ENCODE peak calls at places on chromosomes 3 and 15, in four cellular contexts. U is Peyer's patch, K is NB4, Q is foreskin keratinocyte. I is an unnamed sample.

GRCh38 chr3:104582092-104582491 is 784.6 kb upstream of the ALCAM start:
- DNase-seq in U (no peak), K (peak; percentile 1), Q (peak; percentile 37), I (no peak)

GRCh38 chr3:55443346-55443745 is 43.8 kb downstream of the WNT5A start:
- DNase-seq in U (no peak), K (no peak), Q (no peak), I (no peak)

GRCh38 chr3:23952646-23953045 is 7.6 kb downstream of the NR1D2 start:
- DNase-seq in U (no peak), K (peak; percentile 44), Q (no peak), I (no peak)

GRCh38 chr3:184757010-184757651 is 45.3 kb upstream of the MAGEF1 start:
- DNase-seq in U (no peak), K (no peak), Q (peak; percentile 62), I (no peak)

GRCh38 chr15:88911766-88912118 is 1.4 kb downstream of the MFGE8 start:
- DNase-seq in U (no peak), K (no peak), Q (peak; percentile 63), I (peak; percentile 38)

GRCh38 chr15:26967719-26968269 is 3.2 kb upstream of the GABRG3 start:
- DNase-seq in U (no peak), K (no peak), Q (no peak), I (no peak)

GRCh38 chr3:95627293-95627692 is 1187.1 kb upstream of the EPHA6 start:
- DNase-seq in U (no peak), K (no peak), Q (no peak), I (no peak)

GRCh38 chr3:133938770-133939495 is 43.3 kb upstream of the RAB6B start:
- DNase-seq in U (no peak), K (peak; percentile 55), Q (peak; percentile 50), I (peak; percentile 6)

GRCh38 chr15:80991446-80991845 is 1.8 kb upstream of the MESD start:
- DNase-seq in U (no peak), K (peak; percentile 48), Q (peak; percentile 39), I (peak; percentile 13)

GRCh38 chr3:150483226-150483625 is 63.1 kb downstream of the SERP1 start:
- DNase-seq in U (no peak), K (no peak), Q (no peak), I (no peak)

GRCh38 chr3:161474139-161474538 is 22.5 kb upstream of the OTOL1 start:
- DNase-seq in U (no peak), K (peak; percentile 17), Q (no peak), I (no peak)

GRCh38 chr15:80730931-80731330 is 35.8 kb downstream of the ABHD17C start:
- DNase-seq in U (no peak), K (peak; percentile 8), Q (no peak), I (no peak)

GRCh38 chr15:65377976-65378366 is at the start of gene IGDCC3:
- DNase-seq in U (no peak), K (no peak), Q (no peak), I (no peak)

GRCh38 chr3:45204136-45204535 is 22.0 kb downstream of the TMEM158 start:
- DNase-seq in U (no peak), K (no peak), Q (peak; percentile 70), I (no peak)

GRCh38 chr3:148330486-148330885 is 367.2 kb upstream of the AGTR1 start:
- DNase-seq in U (no peak), K (no peak), Q (no peak), I (no peak)

GRCh38 chr3:64974401-64974800 is 286.6 kb upstream of the ADAMTS9 start:
- DNase-seq in U (no peak), K (no peak), Q (no peak), I (no peak)

GRCh38 chr3:11244131-11244677 is 28.0 kb upstream of the ATG7 start:
- DNase-seq in U (no peak), K (no peak), Q (peak; percentile 75), I (no peak)

GRCh38 chr3:119562307-119562961 is 3.0 kb upstream of the CD80 start:
- DNase-seq in U (peak; percentile 31), K (peak; percentile 68), Q (no peak), I (no peak)

GRCh38 chr15:64151727-64152506 is at the start of gene SNX22:
- DNase-seq in U (peak; percentile 34), K (no peak), Q (no peak), I (peak; percentile 44)

GRCh38 chr3:42830437-42831320 is 21.4 kb downstream of the ACKR2 start:
- DNase-seq in U (no peak), K (peak; percentile 58), Q (peak; percentile 41), I (peak; percentile 27)
- TF ChIP-seq CTCF in U (no peak), K (peak; percentile 21), Q (peak; percentile 72), I (peak; percentile 50)

DNA sequence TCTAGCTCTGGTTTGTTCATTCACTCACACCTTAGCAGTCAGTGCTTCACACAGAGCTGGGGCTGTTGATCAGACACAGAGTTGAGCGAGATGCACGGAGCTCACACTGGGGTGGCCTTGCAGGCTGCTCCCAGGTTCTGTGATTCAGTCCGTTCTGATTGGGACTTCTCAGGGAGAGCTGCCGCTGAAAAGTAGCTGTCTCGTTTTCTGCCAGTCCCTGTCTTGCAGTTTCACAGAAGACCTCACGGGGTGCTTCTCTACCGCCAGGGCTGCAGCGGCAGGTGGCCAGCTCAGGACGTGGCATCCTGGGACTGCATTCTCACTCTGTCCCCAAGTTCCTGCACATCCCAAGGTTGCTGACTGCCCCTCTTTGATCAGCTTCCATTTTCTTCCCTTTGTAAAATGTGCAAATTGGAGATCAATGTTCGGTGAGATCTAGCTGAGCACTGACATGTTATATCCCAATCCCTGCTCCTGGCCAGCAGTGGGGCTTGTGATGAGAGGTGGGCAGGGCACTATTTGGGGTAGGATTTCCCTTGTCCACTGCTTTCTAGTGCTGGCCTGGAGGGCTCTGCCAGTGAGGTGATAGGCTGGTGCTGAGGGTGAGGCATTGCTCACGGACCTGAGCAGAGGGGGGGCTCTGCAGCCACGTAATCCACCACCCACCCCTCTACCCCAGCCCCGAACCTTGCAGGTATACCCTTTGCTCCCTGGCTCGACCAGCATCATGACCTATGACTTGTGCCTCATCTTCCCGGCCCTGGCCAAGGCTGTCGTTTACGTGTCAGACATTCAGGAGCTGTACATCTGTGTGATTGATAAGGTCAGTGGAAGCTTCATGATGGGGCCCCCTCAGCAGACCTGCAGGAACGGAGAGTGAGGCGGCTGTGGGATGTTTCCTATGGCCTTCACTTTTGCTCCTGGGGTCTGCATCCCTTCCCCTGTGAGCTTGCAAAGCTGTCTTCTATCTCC is 5.3 kb upstream of the TXNRD3 start:
- DNase-seq in U (no peak), K (peak; percentile 16), Q (no peak), I (peak; percentile 0)
- TF ChIP-seq CTCF in U (no peak), K (no peak), Q (peak; percentile 32), I (peak; percentile 39)

GRCh38 chr3:69058180-69058946 is 6.2 kb upstream of the TMF1 start:
- DNase-seq in U (no peak), K (peak; percentile 50), Q (no peak), I (no peak)
- TF ChIP-seq CTCF in U (no peak), K (no peak), Q (no peak), I (no peak)

DNA sequence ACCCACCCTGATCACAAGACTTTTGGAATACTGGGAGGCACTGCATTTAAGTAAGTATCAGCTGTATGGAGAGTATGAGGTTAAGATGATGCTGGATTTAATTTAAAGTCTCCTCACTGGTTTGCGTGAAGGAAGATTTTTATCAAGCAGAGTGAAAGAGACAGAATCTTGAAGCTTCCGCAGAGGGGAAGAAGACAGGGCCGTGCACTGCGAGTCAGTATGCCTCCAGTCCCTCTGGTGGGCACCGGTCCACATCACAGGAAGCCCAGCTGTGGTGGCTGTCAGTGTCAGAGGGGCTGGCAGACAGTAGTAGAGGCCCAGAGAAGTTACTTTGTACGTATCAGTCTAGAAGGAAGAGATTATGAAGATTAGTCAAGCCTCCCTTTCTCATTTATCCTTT is 379.0 kb upstream of the TPRG1 start:
- DNase-seq in U (no peak), K (peak; percentile 2), Q (no peak), I (no peak)
- TF ChIP-seq CTCF in U (no peak), K (no peak), Q (no peak), I (no peak)

DNA sequence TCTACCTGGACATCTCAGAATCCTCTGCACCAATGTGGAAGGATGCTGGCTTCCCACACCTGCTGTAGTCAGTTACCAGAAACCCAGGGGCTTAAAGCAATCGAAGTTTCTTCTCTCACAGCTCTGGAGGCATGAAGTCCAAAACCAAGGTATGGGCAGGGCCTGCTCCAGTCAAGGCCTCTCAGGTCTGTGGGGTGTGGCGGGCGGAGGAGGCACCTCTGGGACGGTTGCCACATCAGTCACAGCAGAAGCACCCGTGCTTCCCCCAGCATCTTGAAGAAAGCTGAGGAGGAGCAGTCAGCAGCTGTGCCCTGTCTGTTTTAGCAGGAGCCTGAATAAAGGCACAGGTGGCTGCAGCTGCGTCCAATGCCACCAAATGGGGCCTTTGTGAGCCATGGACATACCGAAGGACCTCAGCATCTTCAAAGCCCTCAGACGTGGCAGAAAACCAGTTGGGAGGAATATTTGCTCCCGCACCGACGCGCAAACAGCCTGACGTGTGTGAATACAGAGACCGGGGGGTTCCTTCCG is 68.9 kb downstream of the TFRC start:
- DNase-seq in U (no peak), K (no peak), Q (no peak), I (no peak)
- TF ChIP-seq CTCF in U (no peak), K (no peak), Q (no peak), I (no peak)

DNA sequence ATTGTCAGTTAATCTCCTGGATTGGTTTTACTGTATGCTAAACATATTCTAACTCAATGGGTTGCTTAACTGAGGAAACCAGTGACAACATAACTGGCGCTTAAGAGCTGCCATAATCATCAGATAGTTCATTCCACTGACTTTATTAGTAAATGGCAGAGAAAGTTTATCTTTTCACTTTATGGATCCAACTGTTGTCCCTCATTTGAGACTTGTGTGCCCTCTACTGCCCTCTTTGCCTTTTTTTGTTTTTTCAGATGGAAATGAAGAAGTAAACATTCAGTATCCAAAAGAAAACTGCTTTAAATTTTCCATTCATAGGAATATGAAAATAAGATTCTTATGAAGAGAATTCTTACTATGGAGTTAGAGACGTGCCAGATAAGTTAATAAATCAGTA is 93.5 kb downstream of the NPTN start:
- DNase-seq in U (no peak), K (no peak), Q (no peak), I (no peak)
- TF ChIP-seq CTCF in U (no peak), K (no peak), Q (no peak), I (no peak)

GRCh38 chr3:9781978-9782575 is 10.2 kb downstream of the TADA3 start:
- DNase-seq in U (no peak), K (peak; percentile 36), Q (no peak), I (no peak)

GRCh38 chr3:9783954-9784353 is 8.3 kb downstream of the TADA3 start:
- DNase-seq in U (no peak), K (no peak), Q (no peak), I (no peak)

GRCh38 chr3:9781551-9781950 is 10.7 kb downstream of the TADA3 start:
- DNase-seq in U (no peak), K (peak; percentile 44), Q (no peak), I (no peak)

GRCh38 chr3:9780920-9781319 is 11.2 kb upstream of the CAMK1 start:
- DNase-seq in U (no peak), K (no peak), Q (no peak), I (no peak)

GRCh38 chr3:9782777-9783176 is 9.5 kb downstream of the TADA3 start:
- DNase-seq in U (no peak), K (peak; percentile 72), Q (no peak), I (no peak)
- TF ChIP-seq CTCF in U (no peak), K (peak; percentile 38), Q (peak; percentile 46), I (no peak)

GRCh38 chr15:57310876-57311275 is 65.4 kb upstream of the CGNL1 start:
- DNase-seq in U (no peak), K (no peak), Q (no peak), I (no peak)

GRCh38 chr15:57305009-57305408 is 71.3 kb upstream of the CGNL1 start:
- DNase-seq in U (no peak), K (no peak), Q (no peak), I (no peak)

GRCh38 chr15:57307527-57308193 is 68.6 kb upstream of the CGNL1 start:
- DNase-seq in U (no peak), K (no peak), Q (no peak), I (no peak)

GRCh38 chr15:57306305-57306943 is 69.9 kb upstream of the CGNL1 start:
- DNase-seq in U (peak; percentile 91), K (peak; percentile 55), Q (peak; percentile 34), I (peak; percentile 97)

GRCh38 chr15:57306944-57307411 is 69.3 kb upstream of the CGNL1 start:
- DNase-seq in U (no peak), K (no peak), Q (no peak), I (no peak)
- TF ChIP-seq CTCF in U (no peak), K (no peak), Q (no peak), I (no peak)